ENCODE peak calls at places on chromosomes 3 and 15, in seven cellular contexts. One of them, this sample, is unnamed.

GRCh38 chr3:40582401-40583027 is 57.8 kb downstream of the ZNF621 start:
- DNase-seq in foreskin fibroblast: no peak
- DNase-seq in effector memory CD8-positive, alpha-beta T cell: no peak
- DNase-seq in nephron progenitor cell: no peak
- DNase-seq in Calu3: no peak
- DNase-seq in activated gamma-delta T cell treated with anti-CD3 and anti-CD28 coated beads, Interleukin-2, amount 50 U/mL, for 16 hours: no peak
- DNase-seq in activated B cell treated with CpG ODN at 0.5 μM for 24 hours: no peak
- DNase-seq in this sample: no peak

GRCh38 chr15:95989392-95989791 is 341.1 kb upstream of the NR2F2 start:
- DNase-seq in foreskin fibroblast: no peak
- DNase-seq in effector memory CD8-positive, alpha-beta T cell: no peak
- DNase-seq in nephron progenitor cell: no peak
- DNase-seq in Calu3: no peak
- DNase-seq in activated gamma-delta T cell treated with anti-CD3 and anti-CD28 coated beads, Interleukin-2, amount 50 U/mL, for 16 hours: no peak
- DNase-seq in activated B cell treated with CpG ODN at 0.5 μM for 24 hours: no peak
- DNase-seq in this sample: no peak

GRCh38 chr3:126130081-126130855 is 46.3 kb upstream of the SLC41A3 start:
- DNase-seq in foreskin fibroblast: no peak
- DNase-seq in effector memory CD8-positive, alpha-beta T cell: no peak
- DNase-seq in nephron progenitor cell: no peak
- DNase-seq in Calu3: peak
- DNase-seq in activated gamma-delta T cell treated with anti-CD3 and anti-CD28 coated beads, Interleukin-2, amount 50 U/mL, for 16 hours: no peak
- DNase-seq in activated B cell treated with CpG ODN at 0.5 μM for 24 hours: peak
- DNase-seq in this sample: peak

GRCh38 chr3:124174463-124174862 is 182.5 kb upstream of the ROPN1 start:
- DNase-seq in foreskin fibroblast: no peak
- DNase-seq in effector memory CD8-positive, alpha-beta T cell: no peak
- DNase-seq in nephron progenitor cell: no peak
- DNase-seq in Calu3: peak
- DNase-seq in activated gamma-delta T cell treated with anti-CD3 and anti-CD28 coated beads, Interleukin-2, amount 50 U/mL, for 16 hours: no peak
- DNase-seq in activated B cell treated with CpG ODN at 0.5 μM for 24 hours: no peak
- DNase-seq in this sample: no peak

GRCh38 chr15:69784808-69785550 is 312.7 kb downstream of the TLE3 start:
- DNase-seq in foreskin fibroblast: peak
- DNase-seq in effector memory CD8-positive, alpha-beta T cell: no peak
- DNase-seq in nephron progenitor cell: no peak
- DNase-seq in Calu3: no peak
- DNase-seq in activated gamma-delta T cell treated with anti-CD3 and anti-CD28 coated beads, Interleukin-2, amount 50 U/mL, for 16 hours: no peak
- DNase-seq in activated B cell treated with CpG ODN at 0.5 μM for 24 hours: no peak
- DNase-seq in this sample: no peak

GRCh38 chr15:40100133-40100946 is 8.3 kb downstream of the BMF start:
- DNase-seq in foreskin fibroblast: no peak
- DNase-seq in effector memory CD8-positive, alpha-beta T cell: no peak
- DNase-seq in nephron progenitor cell: no peak
- DNase-seq in Calu3: no peak
- DNase-seq in activated gamma-delta T cell treated with anti-CD3 and anti-CD28 coated beads, Interleukin-2, amount 50 U/mL, for 16 hours: no peak
- DNase-seq in activated B cell treated with CpG ODN at 0.5 μM for 24 hours: no peak
- DNase-seq in this sample: no peak

GRCh38 chr15:52102468-52102867 is 10.1 kb downstream of the BCL2L10 start:
- DNase-seq in foreskin fibroblast: peak
- DNase-seq in effector memory CD8-positive, alpha-beta T cell: no peak
- DNase-seq in nephron progenitor cell: no peak
- DNase-seq in Calu3: no peak
- DNase-seq in activated gamma-delta T cell treated with anti-CD3 and anti-CD28 coated beads, Interleukin-2, amount 50 U/mL, for 16 hours: no peak
- DNase-seq in activated B cell treated with CpG ODN at 0.5 μM for 24 hours: no peak
- DNase-seq in this sample: no peak

GRCh38 chr3:142660379-142660778 is 63.5 kb upstream of the TRPC1 start:
- DNase-seq in foreskin fibroblast: no peak
- DNase-seq in effector memory CD8-positive, alpha-beta T cell: no peak
- DNase-seq in nephron progenitor cell: no peak
- DNase-seq in Calu3: peak
- DNase-seq in activated gamma-delta T cell treated with anti-CD3 and anti-CD28 coated beads, Interleukin-2, amount 50 U/mL, for 16 hours: no peak
- DNase-seq in activated B cell treated with CpG ODN at 0.5 μM for 24 hours: no peak
- DNase-seq in this sample: no peak

GRCh38 chr15:41154412-41154811 is 38.3 kb upstream of the INO80 start:
- DNase-seq in foreskin fibroblast: peak
- DNase-seq in effector memory CD8-positive, alpha-beta T cell: no peak
- DNase-seq in nephron progenitor cell: no peak
- DNase-seq in Calu3: no peak
- DNase-seq in activated gamma-delta T cell treated with anti-CD3 and anti-CD28 coated beads, Interleukin-2, amount 50 U/mL, for 16 hours: no peak
- DNase-seq in activated B cell treated with CpG ODN at 0.5 μM for 24 hours: no peak
- DNase-seq in this sample: no peak

GRCh38 chr3:18127181-18127863 is 297.8 kb downstream of the SATB1 start:
- DNase-seq in foreskin fibroblast: no peak
- DNase-seq in effector memory CD8-positive, alpha-beta T cell: no peak
- DNase-seq in nephron progenitor cell: no peak
- DNase-seq in Calu3: no peak
- DNase-seq in activated gamma-delta T cell treated with anti-CD3 and anti-CD28 coated beads, Interleukin-2, amount 50 U/mL, for 16 hours: no peak
- DNase-seq in activated B cell treated with CpG ODN at 0.5 μM for 24 hours: peak
- DNase-seq in this sample: no peak